ENCODE peak calls at places on chromosomes 7 and 10, in five cellular contexts. H is stimulated activated naive CD8-positive, alpha-beta T cell treated with anti-CD3 and anti-CD28 coated beads, Interleukin-15, Interleukin-2, amounts not matched to agents 100 U/mL and 50 U/mL, for 24 hours; D is HFF-Myc; K is GM23248; A is EH. V is an unnamed sample.

GRCh38 chr7:154880512-154880911 is 122.4 kb downstream of the PAXIP1 start:
- DNase-seq in H (no peak), D (no peak), K (no peak), A (no peak), V (no peak)

GRCh38 chr7:98294798-98295382 is 13.4 kb downstream of the BRI3 start:
- DNase-seq in H (peak), D (no peak), K (peak), A (peak), V (peak)

GRCh38 chr7:154613811-154614210 is 389.1 kb downstream of the PAXIP1 start:
- DNase-seq in H (no peak), D (no peak), K (no peak), A (no peak), V (no peak)

GRCh38 chr7:80232969-80233724 is 98.5 kb downstream of the GNAI1 start:
- DNase-seq in H (no peak), D (no peak), K (no peak), A (no peak), V (no peak)

GRCh38 chr7:50412958-50413357 is 37.2 kb downstream of the FIGNL1 start:
- DNase-seq in H (no peak), D (no peak), K (no peak), A (no peak), V (no peak)

GRCh38 chr7:7324698-7325097 is 142.4 kb downstream of the C1GALT1 start:
- DNase-seq in H (no peak), D (no peak), K (no peak), A (no peak), V (no peak)

GRCh38 chr7:117859246-117859812 is 13.9 kb downstream of the CTTNBP2 start:
- DNase-seq in H (no peak), D (no peak), K (no peak), A (no peak), V (no peak)

GRCh38 chr7:99314504-99314903 is 11.2 kb upstream of the ARPC1A start:
- DNase-seq in H (peak), D (no peak), K (no peak), A (no peak), V (no peak)

GRCh38 chr7:99244942-99245341 is 27.7 kb upstream of the MYH16 start:
- DNase-seq in H (no peak), D (no peak), K (peak), A (peak), V (peak)

GRCh38 chr7:123538189-123538714 is 3.9 kb upstream of the IQUB start:
- DNase-seq in H (no peak), D (peak), K (peak), A (peak), V (peak)

GRCh38 chr10:44154956-44155355 is 229.9 kb downstream of the CXCL12 start:
- DNase-seq in H (no peak), D (no peak), K (no peak), A (peak), V (no peak)

GRCh38 chr7:6578114-6579084 is 1.1 kb downstream of the ZDHHC4 start:
- DNase-seq in H (no peak), D (no peak), K (peak), A (peak), V (no peak)

GRCh38 chr10:100847440-100847839 is 65.3 kb upstream of the SLF2 start:
- DNase-seq in H (peak), D (no peak), K (peak), A (peak), V (no peak)

GRCh38 chr10:110535958-110536891 is 31.3 kb upstream of the SMC3 start:
- DNase-seq in H (peak), D (no peak), K (peak), A (peak), V (peak)

GRCh38 chr10:45154481-45154880 is 153.8 kb downstream of the ZNF22 start:
- DNase-seq in H (no peak), D (no peak), K (no peak), A (peak), V (no peak)

GRCh38 chr7:29565186-29565540 is 1.5 kb downstream of the PRR15 start:
- DNase-seq in H (no peak), D (no peak), K (peak), A (peak), V (peak)

GRCh38 chr10:26446258-26446657 is 8.1 kb downstream of the APBB1IP start:
- DNase-seq in H (no peak), D (no peak), K (no peak), A (no peak), V (no peak)

GRCh38 chr7:134174797-134175261 is 47.7 kb downstream of the LRGUK start:
- DNase-seq in H (no peak), D (peak), K (peak), A (peak), V (peak)

GRCh38 chr7:37285701-37286475 is 162.8 kb downstream of the ELMO1 start:
- DNase-seq in H (no peak), D (no peak), K (no peak), A (no peak), V (no peak)